ENCODE peak calls at places on chromosome 2, in six cellular contexts. D is SK-N-SH, Z is GM12878, U is HCT116, R is HepG2, W is H1. N is an unnamed sample.

GRCh38 chr2:177784449-177784845 is 288.1 kb downstream of the PDE11A start:
- DNase-seq in R (no peak), D (no peak), Z (no peak), U (no peak), W (no peak), N (peak; percentile 69)

GRCh38 chr2:122417114-122417513 is 661.7 kb downstream of the TSN start:
- DNase-seq in W (no peak), R (no peak), U (no peak), Z (no peak), D (no peak), N (no peak)

GRCh38 chr2:75311993-75312392 is 112.7 kb upstream of the TACR1 start:
- DNase-seq in D (peak; percentile 9), Z (peak; percentile 89), R (peak; percentile 22), W (no peak), U (peak; percentile 3), N (no peak)

GRCh38 chr2:66539452-66539851 is 104.5 kb downstream of the MEIS1 start:
- DNase-seq in U (no peak), Z (no peak), D (no peak), R (no peak), W (no peak), N (no peak)

GRCh38 chr2:185894223-185894622 is 155.6 kb downstream of the FSIP2 start:
- DNase-seq in W (no peak), R (no peak), D (no peak), Z (no peak), U (no peak), N (no peak)

GRCh38 chr2:68832161-68832869 is 38.9 kb downstream of the BMP10 start:
- DNase-seq in D (no peak), R (no peak), U (no peak), W (no peak), Z (peak; percentile 31), N (no peak)

GRCh38 chr2:63692002-63692606 is 103.3 kb downstream of the MDH1 start:
- DNase-seq in D (peak; percentile 39), U (peak; percentile 31), W (no peak), R (peak; percentile 41), Z (no peak), N (no peak)

GRCh38 chr2:130353291-130354134 is 2.3 kb upstream of the PTPN18 start:
- DNase-seq in U (no peak), W (no peak), D (no peak), Z (no peak), R (no peak), N (no peak)

GRCh38 chr2:64865073-64865830 is 123.9 kb upstream of the SLC1A4 start:
- DNase-seq in D (peak; percentile 95), R (no peak), U (no peak), W (no peak), Z (no peak), N (peak; percentile 77)

GRCh38 chr2:203469554-203469953 is 65.5 kb downstream of the RAPH1 start:
- DNase-seq in Z (no peak), R (no peak), W (no peak), D (no peak), U (no peak), N (no peak)

GRCh38 chr2:207792244-207792785 is 22.6 kb upstream of the FZD5 start:
- DNase-seq in R (peak; percentile 84), W (no peak), D (peak; percentile 37), Z (no peak), U (peak; percentile 69), N (no peak)

GRCh38 chr2:26178746-26179436 is 6.0 kb downstream of the GAREM2 start:
- DNase-seq in R (no peak), D (peak; percentile 89), Z (no peak), W (no peak), U (no peak), N (no peak)

GRCh38 chr2:238946586-238947242 is 98.8 kb downstream of the TWIST2 start:
- DNase-seq in U (no peak), W (no peak), D (no peak), Z (no peak), R (no peak), N (no peak)

GRCh38 chr2:63977904-63978303 is 41.3 kb downstream of the VPS54 start:
- DNase-seq in D (no peak), Z (peak; percentile 56), U (no peak), R (no peak), W (no peak), N (no peak)

GRCh38 chr2:222903234-222904220 is 42.7 kb downstream of the ACSL3 start:
- DNase-seq in Z (no peak), R (peak; percentile 86), W (no peak), D (peak; percentile 63), U (no peak), N (peak; percentile 62)

GRCh38 chr2:229081411-229081810 is 189.7 kb downstream of the PID1 start:
- DNase-seq in D (no peak), Z (no peak), U (no peak), W (no peak), R (no peak), N (no peak)

GRCh38 chr2:33588246-33588645 is 10.9 kb downstream of the FAM98A start:
- DNase-seq in Z (no peak), U (no peak), R (no peak), D (no peak), W (no peak), N (no peak)

GRCh38 chr2:201977651-201978050 is 56.0 kb upstream of the FZD7 start:
- DNase-seq in U (no peak), Z (no peak), D (no peak), R (no peak), W (no peak), N (peak; percentile 9)

GRCh38 chr2:20599861-20600461 is 50.9 kb downstream of the HS1BP3 start:
- DNase-seq in D (no peak), U (no peak), R (no peak), W (no peak), Z (no peak), N (no peak)

GRCh38 chr2:20603791-20604190 is 47.1 kb downstream of the HS1BP3 start:
- DNase-seq in U (no peak), Z (no peak), R (no peak), W (no peak), D (no peak), N (no peak)

GRCh38 chr2:20599001-20599600 is 51.8 kb downstream of the HS1BP3 start:
- DNase-seq in R (no peak), W (no peak), Z (no peak), D (peak; percentile 69), U (no peak), N (peak; percentile 45)

GRCh38 chr2:20602803-20603202 is 48.1 kb downstream of the HS1BP3 start:
- DNase-seq in D (no peak), U (no peak), R (no peak), Z (no peak), W (no peak), N (no peak)

DNA sequence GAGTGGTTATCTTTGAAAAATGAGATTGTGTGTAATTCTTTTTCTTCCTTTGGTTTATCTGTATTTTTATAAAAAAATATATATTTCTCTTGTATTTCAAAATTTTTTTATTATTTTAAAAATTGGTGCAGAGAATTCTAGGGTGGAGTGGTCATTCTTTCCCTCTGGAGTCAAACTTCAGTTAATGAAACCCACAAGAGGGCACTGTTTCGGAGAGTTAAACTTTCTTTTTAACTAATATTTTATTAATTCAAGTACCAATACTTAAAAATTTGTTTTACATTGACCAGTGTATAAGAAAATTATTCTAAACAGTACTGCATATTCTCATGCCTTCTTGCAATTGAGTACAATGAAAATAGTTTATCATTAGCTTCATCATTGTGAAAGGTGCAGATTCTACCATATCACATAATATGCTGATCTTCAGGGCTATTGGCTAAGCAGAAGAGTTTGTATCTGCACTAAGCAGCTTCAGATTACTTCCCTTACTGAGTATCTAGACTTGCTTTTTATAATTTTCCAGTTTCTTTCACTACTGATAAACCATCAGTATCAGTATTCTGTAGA is 50.1 kb downstream of the HS1BP3 start:
- DNase-seq in D (no peak), Z (no peak), W (no peak), U (no peak), R (no peak), N (no peak)
- TF ChIP-seq JUND in D (no peak), Z (no peak), W (no peak), U (no peak), R (no peak), N (no peak)

GRCh38 chr2:38835015-38835601 is 40.6 kb downstream of the DHX57 start:
- DNase-seq in Z (no peak), R (peak; percentile 55), U (peak; percentile 19), W (no peak), D (no peak), N (peak; percentile 35)
- TF ChIP-seq JUND in Z (no peak), R (no peak), U (no peak), W (no peak), D (no peak), N (no peak)

GRCh38 chr2:112121682-112122254 is 16.4 kb upstream of the FBLN7 start:
- DNase-seq in W (no peak), R (peak; percentile 55), D (peak; percentile 29), U (peak; percentile 26), Z (no peak), N (no peak)
- TF ChIP-seq JUND in W (no peak), R (no peak), D (no peak), U (no peak), Z (no peak), N (no peak)

GRCh38 chr2:232574674-232575403 is 24.4 kb downstream of the EIF4E2 start:
- DNase-seq in W (no peak), D (no peak), Z (no peak), R (peak; percentile 90), U (no peak), N (no peak)
- TF ChIP-seq JUND in W (no peak), D (no peak), Z (no peak), R (no peak), U (no peak), N (no peak)

GRCh38 chr2:9971890-9972289 is 20.4 kb downstream of the GRHL1 start:
- DNase-seq in U (no peak), R (no peak), D (no peak), Z (no peak), W (no peak), N (no peak)

GRCh38 chr2:9971105-9971818 is 19.8 kb downstream of the GRHL1 start:
- DNase-seq in W (no peak), D (no peak), R (no peak), Z (no peak), U (no peak), N (no peak)

GRCh38 chr2:9974344-9974743 is 22.9 kb downstream of the GRHL1 start:
- DNase-seq in W (no peak), R (no peak), Z (no peak), D (no peak), U (no peak), N (no peak)

GRCh38 chr2:9973691-9974090 is 22.2 kb downstream of the GRHL1 start:
- DNase-seq in Z (no peak), U (no peak), R (no peak), D (no peak), W (no peak), N (no peak)

DNA sequence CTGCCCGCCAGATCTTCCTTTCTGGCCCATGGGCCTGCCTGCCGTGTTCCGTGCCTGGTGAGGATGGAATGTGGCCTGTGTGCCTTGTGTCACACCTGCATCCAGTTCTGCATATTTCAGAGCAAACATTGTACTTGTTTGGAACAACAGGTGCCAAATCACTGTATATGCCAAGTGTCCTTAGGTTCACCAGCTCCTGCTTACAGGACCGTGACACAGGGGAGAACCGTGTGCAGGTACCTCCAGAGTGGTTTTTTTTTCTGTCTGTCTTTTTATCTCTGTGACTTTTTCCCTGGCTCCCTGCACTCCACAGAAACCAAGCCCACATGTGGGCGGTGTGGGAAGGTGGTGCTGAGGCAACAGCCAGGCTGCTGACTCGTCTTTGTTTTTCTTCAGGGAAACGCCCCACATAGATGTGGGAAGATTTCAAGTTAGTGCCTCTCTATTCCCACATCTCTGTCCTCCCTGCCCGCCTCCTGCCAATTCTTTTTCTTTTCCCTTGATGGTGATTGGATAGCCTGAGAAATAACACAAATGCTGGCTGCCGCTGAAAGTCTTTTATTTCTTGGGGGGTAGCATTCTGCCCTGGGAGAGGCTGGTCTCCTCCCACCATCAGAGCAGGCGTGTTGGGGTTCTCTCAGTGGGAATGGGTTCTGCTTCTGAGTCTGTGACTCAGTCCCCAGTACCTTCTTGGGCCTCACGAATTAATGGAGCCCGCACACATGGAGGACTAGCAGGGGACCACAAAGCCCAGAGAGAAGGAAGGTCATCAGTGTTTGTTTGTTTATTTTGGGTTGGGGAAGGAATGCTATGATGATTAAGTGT is 21.3 kb downstream of the GRHL1 start:
- DNase-seq in Z (no peak), D (no peak), R (no peak), U (no peak), W (no peak), N (peak; percentile 40)
- TF ChIP-seq JUND in Z (no peak), D (no peak), R (no peak), U (no peak), W (no peak), N (no peak)

N was measured in T47D.